ENCODE peak calls at places on chromosomes 2 and 18, in seven cellular contexts. One of them, this sample, is unnamed.

GRCh38 chr2:77999376-77999775 is 477.2 kb upstream of the LRRTM4 start:
- DNase-seq in left lung: no peak
- DNase-seq in heart right ventricle: no peak
- DNase-seq in adrenal gland: no peak
- DNase-seq in Panc1: no peak
- DNase-seq in H1: no peak
- DNase-seq in CD8-positive, alpha-beta T cell: no peak
- DNase-seq in this sample: no peak

GRCh38 chr2:74566423-74567085 is 12.0 kb downstream of the DOK1 start:
- DNase-seq in adrenal gland: no peak
- DNase-seq in H1: no peak
- DNase-seq in CD8-positive, alpha-beta T cell: no peak
- DNase-seq in Panc1: no peak
- DNase-seq in heart right ventricle: no peak
- DNase-seq in left lung: no peak
- DNase-seq in this sample: no peak

GRCh38 chr18:49096021-49096420 is 145.3 kb upstream of the SMAD7 start:
- DNase-seq in H1: no peak
- DNase-seq in adrenal gland: no peak
- DNase-seq in left lung: no peak
- DNase-seq in Panc1: no peak
- DNase-seq in CD8-positive, alpha-beta T cell: no peak
- DNase-seq in heart right ventricle: no peak
- DNase-seq in this sample: no peak

GRCh38 chr18:76771132-76771824 is 51.1 kb upstream of the ZNF236 start:
- DNase-seq in heart right ventricle: no peak
- DNase-seq in CD8-positive, alpha-beta T cell: no peak
- DNase-seq in adrenal gland: no peak
- DNase-seq in Panc1: no peak
- DNase-seq in H1: no peak
- DNase-seq in left lung: no peak
- DNase-seq in this sample: no peak

GRCh38 chr18:24227976-24228660 is 89.3 kb downstream of the CABYR start:
- DNase-seq in CD8-positive, alpha-beta T cell: no peak
- DNase-seq in H1: no peak
- DNase-seq in heart right ventricle: no peak
- DNase-seq in left lung: no peak
- DNase-seq in Panc1: no peak
- DNase-seq in adrenal gland: no peak
- DNase-seq in this sample: peak; percentile 20

GRCh38 chr2:205161156-205161555 is 521.1 kb upstream of the NRP2 start:
- DNase-seq in adrenal gland: no peak
- DNase-seq in left lung: no peak
- DNase-seq in H1: no peak
- DNase-seq in Panc1: no peak
- DNase-seq in heart right ventricle: no peak
- DNase-seq in CD8-positive, alpha-beta T cell: no peak
- DNase-seq in this sample: no peak

GRCh38 chr2:162071016-162071415 is 3.0 kb downstream of the DPP4 start:
- DNase-seq in adrenal gland: no peak
- DNase-seq in heart right ventricle: no peak
- DNase-seq in H1: no peak
- DNase-seq in Panc1: no peak
- DNase-seq in CD8-positive, alpha-beta T cell: no peak
- DNase-seq in left lung: no peak
- DNase-seq in this sample: no peak

GRCh38 chr2:3179208-3179607 is 198.4 kb downstream of the EIPR1 start:
- DNase-seq in H1: peak; percentile 80
- DNase-seq in left lung: no peak
- DNase-seq in Panc1: no peak
- DNase-seq in heart right ventricle: no peak
- DNase-seq in CD8-positive, alpha-beta T cell: no peak
- DNase-seq in adrenal gland: no peak
- DNase-seq in this sample: no peak

GRCh38 chr18:43578636-43579203 is 301.4 kb upstream of the SYT4 start:
- DNase-seq in left lung: no peak
- DNase-seq in H1: no peak
- DNase-seq in Panc1: no peak
- DNase-seq in heart right ventricle: no peak
- DNase-seq in adrenal gland: no peak
- DNase-seq in CD8-positive, alpha-beta T cell: no peak
- DNase-seq in this sample: no peak

GRCh38 chr2:165067958-165068612 is 112.8 kb upstream of the SLC38A11 start:
- DNase-seq in adrenal gland: peak; percentile 55
- DNase-seq in CD8-positive, alpha-beta T cell: no peak
- DNase-seq in Panc1: no peak
- DNase-seq in left lung: peak; percentile 70
- DNase-seq in H1: peak; percentile 67
- DNase-seq in heart right ventricle: peak; percentile 42
- DNase-seq in this sample: peak; percentile 3

GRCh38 chr2:85847051-85847588 is 41.7 kb downstream of the ST3GAL5 start:
- DNase-seq in heart right ventricle: no peak
- DNase-seq in adrenal gland: no peak
- DNase-seq in Panc1: no peak
- DNase-seq in left lung: no peak
- DNase-seq in CD8-positive, alpha-beta T cell: no peak
- DNase-seq in H1: no peak
- DNase-seq in this sample: no peak

GRCh38 chr18:79476918-79477685 is 81.4 kb downstream of the NFATC1 start:
- DNase-seq in CD8-positive, alpha-beta T cell: no peak
- DNase-seq in H1: no peak
- DNase-seq in heart right ventricle: no peak
- DNase-seq in adrenal gland: no peak
- DNase-seq in Panc1: no peak
- DNase-seq in left lung: no peak
- DNase-seq in this sample: no peak

GRCh38 chr18:48123965-48124364 is 193.5 kb upstream of the SMAD2 start:
- DNase-seq in Panc1: no peak
- DNase-seq in heart right ventricle: no peak
- DNase-seq in adrenal gland: no peak
- DNase-seq in left lung: no peak
- DNase-seq in CD8-positive, alpha-beta T cell: no peak
- DNase-seq in H1: no peak
- DNase-seq in this sample: no peak

GRCh38 chr18:61575419-61575818 is 242.2 kb downstream of the CDH20 start:
- DNase-seq in adrenal gland: no peak
- DNase-seq in heart right ventricle: no peak
- DNase-seq in H1: no peak
- DNase-seq in CD8-positive, alpha-beta T cell: no peak
- DNase-seq in Panc1: no peak
- DNase-seq in left lung: no peak
- DNase-seq in this sample: no peak

GRCh38 chr2:211939177-211939576 is 599.4 kb downstream of the ERBB4 start:
- DNase-seq in heart right ventricle: no peak
- DNase-seq in H1: no peak
- DNase-seq in left lung: no peak
- DNase-seq in adrenal gland: no peak
- DNase-seq in Panc1: no peak
- DNase-seq in CD8-positive, alpha-beta T cell: no peak
- DNase-seq in this sample: no peak

GRCh38 chr2:157264099-157264498 is 6.6 kb downstream of the GALNT5 start:
- DNase-seq in H1: no peak
- DNase-seq in heart right ventricle: no peak
- DNase-seq in left lung: no peak
- DNase-seq in CD8-positive, alpha-beta T cell: no peak
- DNase-seq in adrenal gland: no peak
- DNase-seq in Panc1: no peak
- DNase-seq in this sample: no peak

GRCh38 chr2:152826880-152827279 is 108.5 kb downstream of the ARL6IP6 start:
- DNase-seq in H1: no peak
- DNase-seq in heart right ventricle: no peak
- DNase-seq in adrenal gland: peak; percentile 68
- DNase-seq in CD8-positive, alpha-beta T cell: no peak
- DNase-seq in Panc1: no peak
- DNase-seq in left lung: no peak
- DNase-seq in this sample: no peak

GRCh38 chr2:71777946-71778345 is 324.6 kb downstream of the DYSF start:
- DNase-seq in H1: no peak
- DNase-seq in CD8-positive, alpha-beta T cell: no peak
- DNase-seq in adrenal gland: no peak
- DNase-seq in Panc1: no peak
- DNase-seq in heart right ventricle: no peak
- DNase-seq in left lung: no peak
- DNase-seq in this sample: no peak
- H3K27ac ChIP-seq in H1: no peak overlapping the region
- H3K27ac ChIP-seq in CD8-positive, alpha-beta T cell: no peak overlapping the region
- H3K27ac ChIP-seq in adrenal gland: no peak overlapping the region
- H3K27ac ChIP-seq in Panc1: no peak overlapping the region
- H3K27ac ChIP-seq in heart right ventricle: no peak overlapping the region
- H3K27ac ChIP-seq in left lung: no peak overlapping the region
- H3K27ac ChIP-seq in this sample: no peak overlapping the region

GRCh38 chr2:47023332-47023731 is 107.7 kb upstream of the MCFD2 start:
- DNase-seq in CD8-positive, alpha-beta T cell: peak; percentile 38
- DNase-seq in Panc1: no peak
- DNase-seq in left lung: no peak
- DNase-seq in heart right ventricle: no peak
- DNase-seq in adrenal gland: no peak
- DNase-seq in H1: no peak
- DNase-seq in this sample: no peak

GRCh38 chr2:47019991-47020681 is 104.5 kb upstream of the MCFD2 start:
- DNase-seq in left lung: no peak
- DNase-seq in CD8-positive, alpha-beta T cell: no peak
- DNase-seq in heart right ventricle: no peak
- DNase-seq in Panc1: no peak
- DNase-seq in H1: no peak
- DNase-seq in adrenal gland: no peak
- DNase-seq in this sample: no peak

GRCh38 chr2:47021301-47022009 is 105.8 kb upstream of the MCFD2 start:
- DNase-seq in CD8-positive, alpha-beta T cell: no peak
- DNase-seq in left lung: no peak
- DNase-seq in heart right ventricle: no peak
- DNase-seq in adrenal gland: peak; percentile 65
- DNase-seq in Panc1: no peak
- DNase-seq in H1: no peak
- DNase-seq in this sample: no peak

GRCh38 chr2:47024046-47024445 is 108.4 kb upstream of the MCFD2 start:
- DNase-seq in heart right ventricle: no peak
- DNase-seq in H1: no peak
- DNase-seq in left lung: no peak
- DNase-seq in Panc1: no peak
- DNase-seq in adrenal gland: no peak
- DNase-seq in CD8-positive, alpha-beta T cell: no peak
- DNase-seq in this sample: no peak

DNA sequence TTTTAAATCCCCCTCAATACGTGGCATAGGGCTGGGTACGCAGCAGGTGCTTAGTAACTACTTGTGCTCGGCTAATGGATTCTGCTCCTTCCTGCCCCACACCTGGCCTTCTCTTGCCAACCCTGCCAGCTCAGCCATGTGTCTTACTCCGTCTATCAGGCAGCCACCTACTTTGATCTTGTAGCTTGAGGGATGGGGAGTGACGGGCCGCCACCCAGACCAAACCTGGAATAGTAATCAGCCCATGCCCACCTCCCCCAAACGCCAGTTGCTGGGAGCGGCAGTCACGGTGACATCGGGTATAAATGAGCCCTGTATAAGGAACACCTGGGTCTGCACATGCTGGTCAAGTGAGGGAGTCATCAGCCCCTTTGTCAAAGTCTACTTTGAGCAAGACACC is 106.8 kb upstream of the MCFD2 start:
- DNase-seq in adrenal gland: no peak
- DNase-seq in Panc1: no peak
- DNase-seq in H1: no peak
- DNase-seq in CD8-positive, alpha-beta T cell: no peak
- DNase-seq in heart right ventricle: no peak
- DNase-seq in left lung: no peak
- DNase-seq in this sample: no peak
- TF ChIP-seq CTCF in adrenal gland: no peak
- TF ChIP-seq CTCF in Panc1: no peak
- TF ChIP-seq CTCF in H1: no peak
- TF ChIP-seq CTCF in CD8-positive, alpha-beta T cell: no peak
- TF ChIP-seq CTCF in heart right ventricle: no peak
- TF ChIP-seq CTCF in left lung: no peak
- TF ChIP-seq CTCF in this sample: no peak

GRCh38 chr18:63087421-63088230 is 231.9 kb downstream of the BCL2 start:
- DNase-seq in left lung: no peak
- DNase-seq in CD8-positive, alpha-beta T cell: no peak
- DNase-seq in Panc1: no peak
- DNase-seq in heart right ventricle: no peak
- DNase-seq in adrenal gland: no peak
- DNase-seq in H1: no peak
- DNase-seq in this sample: no peak

GRCh38 chr18:63088262-63088661 is 231.3 kb downstream of the BCL2 start:
- DNase-seq in CD8-positive, alpha-beta T cell: no peak
- DNase-seq in adrenal gland: no peak
- DNase-seq in left lung: no peak
- DNase-seq in H1: no peak
- DNase-seq in heart right ventricle: no peak
- DNase-seq in Panc1: no peak
- DNase-seq in this sample: no peak

GRCh38 chr18:63084220-63084619 is 235.3 kb downstream of the BCL2 start:
- DNase-seq in heart right ventricle: no peak
- DNase-seq in H1: no peak
- DNase-seq in left lung: no peak
- DNase-seq in adrenal gland: no peak
- DNase-seq in CD8-positive, alpha-beta T cell: no peak
- DNase-seq in Panc1: no peak
- DNase-seq in this sample: no peak

GRCh38 chr18:63083555-63083954 is 236.0 kb downstream of the BCL2 start:
- DNase-seq in CD8-positive, alpha-beta T cell: no peak
- DNase-seq in H1: no peak
- DNase-seq in heart right ventricle: no peak
- DNase-seq in adrenal gland: no peak
- DNase-seq in Panc1: no peak
- DNase-seq in left lung: no peak
- DNase-seq in this sample: no peak

DNA sequence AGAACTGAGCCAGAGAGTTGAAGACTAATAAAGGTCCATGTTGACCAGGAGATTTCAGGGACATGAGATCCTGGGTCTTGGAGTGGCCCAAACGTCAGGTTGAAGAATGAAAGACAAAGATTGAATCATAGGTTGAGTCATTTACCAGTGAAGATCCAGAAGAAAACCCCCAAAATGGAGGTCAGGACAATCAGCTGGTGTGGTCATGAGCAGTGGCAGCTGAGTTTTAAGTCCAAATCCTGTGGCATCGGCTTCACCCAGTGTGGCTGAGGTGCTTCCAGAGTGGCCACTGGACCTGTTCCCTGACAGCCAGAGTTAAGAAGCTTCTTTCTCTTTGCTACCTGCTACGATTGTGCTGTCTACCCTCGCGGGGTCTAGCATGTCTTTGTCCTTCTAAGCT is 234.0 kb downstream of the BCL2 start:
- DNase-seq in adrenal gland: no peak
- DNase-seq in CD8-positive, alpha-beta T cell: no peak
- DNase-seq in H1: no peak
- DNase-seq in left lung: no peak
- DNase-seq in Panc1: no peak
- DNase-seq in heart right ventricle: no peak
- DNase-seq in this sample: no peak
- H3K27me3 ChIP-seq in adrenal gland: no peaks in the 10 kb centered on the region
- H3K27me3 ChIP-seq in CD8-positive, alpha-beta T cell: no peaks in the 10 kb centered on the region
- H3K27me3 ChIP-seq in H1: no peaks in the 10 kb centered on the region
- H3K27me3 ChIP-seq in left lung: no peaks in the 10 kb centered on the region
- H3K27me3 ChIP-seq in Panc1: no peaks in the 10 kb centered on the region
- H3K27me3 ChIP-seq in heart right ventricle: no peaks in the 10 kb centered on the region
- H3K27me3 ChIP-seq in this sample: peaks cover 10% of the 10 kb centered on the region

DNA sequence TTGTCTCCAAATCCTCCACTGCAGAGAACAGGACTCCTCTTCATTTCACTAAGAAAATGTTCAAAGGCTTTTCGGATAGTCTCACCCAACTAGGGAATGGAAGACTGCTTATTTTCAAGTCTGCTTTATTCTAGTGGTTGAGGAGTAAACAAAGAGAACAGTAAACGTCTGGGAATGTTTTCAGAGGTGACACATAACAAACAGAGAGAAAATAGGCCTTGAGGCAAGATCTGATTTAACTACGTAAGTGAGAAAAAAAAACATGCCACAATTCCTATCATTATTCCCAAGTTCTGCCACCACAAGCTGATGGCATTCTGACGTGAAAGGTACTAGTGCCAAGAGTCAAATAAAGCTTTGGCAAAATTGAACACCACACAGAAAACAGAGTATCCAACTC is 16.7 kb upstream of the WIPF1 start:
- DNase-seq in adrenal gland: no peak
- DNase-seq in CD8-positive, alpha-beta T cell: no peak
- DNase-seq in Panc1: no peak
- DNase-seq in H1: no peak
- DNase-seq in heart right ventricle: no peak
- DNase-seq in left lung: no peak
- DNase-seq in this sample: no peak
- H3K27ac ChIP-seq in adrenal gland: no peak overlapping the region
- H3K27ac ChIP-seq in CD8-positive, alpha-beta T cell: no peak overlapping the region
- H3K27ac ChIP-seq in Panc1: no peak overlapping the region
- H3K27ac ChIP-seq in H1: no peak overlapping the region
- H3K27ac ChIP-seq in heart right ventricle: no peak overlapping the region
- H3K27ac ChIP-seq in left lung: no peak overlapping the region
- H3K27ac ChIP-seq in this sample: no peak overlapping the region